ENCODE peak calls at places on chromosomes 12 and 14, in nine cellular contexts. E, D, Y, F, P, R, W, V and J are unnamed samples.

GRCh38 chr14:49497725-49498348 is 88.3 kb downstream of the RPS29 start:
- DNase-seq in F (peak), Y (peak), E (peak), V (peak), W (no peak), P (no peak), R (peak), D (no peak), J (no peak)

GRCh38 chr12:91461061-91461460 is 278.4 kb upstream of the DCN start:
- DNase-seq in E (no peak), F (no peak), D (no peak), Y (no peak), V (no peak), R (no peak), W (no peak), P (no peak), J (no peak)

GRCh38 chr12:117030187-117030896 is 68.9 kb downstream of the TESC start:
- DNase-seq in F (no peak), V (no peak), P (no peak), R (no peak), E (no peak), W (no peak), D (no peak), Y (no peak), J (peak)

GRCh38 chr12:48925218-48925871 is at the start of gene FKBP11:
- DNase-seq in W (peak), V (peak), Y (peak), P (peak), R (peak), E (no peak), D (peak), F (peak), J (peak)

GRCh38 chr14:100980823-100981222 is 77.3 kb upstream of the RTL1 start:
- DNase-seq in W (no peak), R (no peak), D (no peak), P (no peak), E (peak), F (no peak), Y (no peak), V (no peak), J (no peak)

GRCh38 chr12:123250471-123251383 is 17.5 kb downstream of the MTRFR start:
- DNase-seq in V (no peak), Y (no peak), D (no peak), P (no peak), E (peak), W (peak), F (no peak), R (no peak), J (no peak)

GRCh38 chr14:81582420-81582819 is 48.8 kb upstream of the SEL1L start:
- DNase-seq in V (no peak), R (no peak), E (no peak), W (no peak), Y (no peak), P (no peak), D (no peak), F (no peak), J (no peak)

GRCh38 chr12:52440821-52441319 is 6.7 kb upstream of the KRT75 start:
- DNase-seq in W (no peak), R (peak), P (no peak), Y (no peak), E (peak), D (no peak), V (no peak), F (no peak), J (no peak)

GRCh38 chr12:88764781-88765470 is 184.7 kb upstream of the KITLG start:
- DNase-seq in V (no peak), F (no peak), D (no peak), P (no peak), R (peak), W (no peak), E (no peak), Y (no peak), J (no peak)

GRCh38 chr12:108930155-108930554 is 50.3 kb downstream of the DAO start:
- DNase-seq in Y (no peak), V (peak), E (no peak), D (no peak), W (peak), F (no peak), R (no peak), P (no peak), J (no peak)

GRCh38 chr12:6072302-6072752 is 52.1 kb downstream of the VWF start:
- DNase-seq in R (peak), V (no peak), Y (no peak), W (no peak), D (no peak), F (no peak), P (no peak), E (peak), J (no peak)